ENCODE peak calls at places on chromosome 13, in ten cellular contexts. M is pancreas, J is fibroblast of lung, K is ascending aorta, C is H1, F is foreskin fibroblast, L is RWPE2, U is AG04450, Z is mammary epithelial cell, A is breast epithelium. Q is an unnamed sample.

GRCh38 chr13:40159736-40160135 is 504.3 kb downstream of the COG6 start:
- DNase-seq in M (no peak), J (no peak), K (no peak), C (no peak), F (no peak), L (no peak), U (no peak), Z (no peak), A (no peak), Q (no peak)

GRCh38 chr13:99265823-99266426 is 7.7 kb upstream of the GPR18 start:
- DNase-seq in M (no peak), J (peak; percentile 72), K (no peak), C (no peak), F (peak; percentile 73), L (no peak), U (no peak), Z (peak; percentile 26), A (no peak), Q (no peak)

GRCh38 chr13:28707629-28708427 is 10.9 kb downstream of the SLC46A3 start:
- DNase-seq in M (no peak), J (peak; percentile 88), K (no peak), C (no peak), F (peak; percentile 92), L (no peak), U (peak; percentile 65), Z (peak; percentile 44), A (no peak), Q (peak; percentile 84)

GRCh38 chr13:33017410-33017929 is 1.2 kb downstream of the KL start:
- DNase-seq in M (no peak), J (peak; percentile 16), K (no peak), C (no peak), F (no peak), L (no peak), U (no peak), Z (peak; percentile 31), A (no peak), Q (no peak)

GRCh38 chr13:45105895-45106294 is 14.4 kb upstream of the GTF2F2 start:
- DNase-seq in M (no peak), J (peak; percentile 71), K (no peak), C (no peak), F (peak; percentile 53), L (no peak), U (peak; percentile 77), Z (no peak), A (no peak), Q (no peak)

GRCh38 chr13:94967183-94968039 is 255.1 kb upstream of the SOX21 start:
- DNase-seq in M (peak; percentile 11), J (peak; percentile 17), K (no peak), C (no peak), F (peak; percentile 47), L (no peak), U (no peak), Z (no peak), A (no peak), Q (no peak)

GRCh38 chr13:61084983-61085382 is 330.7 kb downstream of the PCDH20 start:
- DNase-seq in M (no peak), J (peak; percentile 26), K (no peak), C (no peak), F (no peak), L (no peak), U (no peak), Z (no peak), A (no peak), Q (no peak)

GRCh38 chr13:109744512-109745051 is 41.8 kb downstream of the IRS2 start:
- DNase-seq in M (no peak), J (peak; percentile 97), K (no peak), C (no peak), F (peak; percentile 95), L (no peak), U (peak; percentile 81), Z (no peak), A (no peak), Q (no peak)

DNA sequence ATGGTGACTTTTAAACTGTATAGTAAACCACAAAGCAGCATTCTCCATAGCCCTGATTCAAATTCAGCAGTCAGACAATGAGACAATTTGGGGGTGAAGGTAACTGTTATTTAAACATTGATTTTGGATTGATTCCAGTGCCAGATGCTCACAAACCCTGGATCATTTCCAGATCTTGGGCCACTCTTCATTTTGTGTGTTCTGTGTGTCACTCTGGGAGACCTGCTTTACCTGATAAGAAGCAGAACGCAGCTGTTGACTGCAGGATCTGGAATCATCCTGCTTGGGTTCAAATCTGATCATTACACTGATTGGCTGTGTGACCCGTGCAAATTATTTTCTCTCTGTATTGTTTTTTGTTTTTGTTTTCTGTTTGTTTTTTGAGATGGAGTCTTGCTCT is 4.0 kb upstream of the PCDH8 start:
- DNase-seq in M (no peak), J (no peak), K (no peak), C (no peak), F (no peak), L (no peak), U (no peak), Z (no peak), A (no peak), Q (no peak)
- H3K4me3 ChIP-seq in M (no peak overlapping the region), J (no peak overlapping the region), K (no peak overlapping the region), C (no peak overlapping the region), F (no peak overlapping the region), L (no peak overlapping the region), U (no peak overlapping the region), Z (no peak overlapping the region), A (no peak overlapping the region), Q (no peak overlapping the region)

GRCh38 chr13:41178040-41178439 is 16.3 kb downstream of the KBTBD7 start:
- DNase-seq in M (no peak), J (peak; percentile 60), K (no peak), C (no peak), F (no peak), L (no peak), U (no peak), Z (peak; percentile 20), A (no peak), Q (no peak)

GRCh38 chr13:41182231-41182630 is 12.1 kb downstream of the KBTBD7 start:
- DNase-seq in M (no peak), J (no peak), K (no peak), C (no peak), F (no peak), L (no peak), U (no peak), Z (peak; percentile 63), A (no peak), Q (no peak)

GRCh38 chr13:41179593-41180250 is 14.6 kb downstream of the KBTBD7 start:
- DNase-seq in M (no peak), J (peak; percentile 37), K (no peak), C (no peak), F (peak; percentile 84), L (no peak), U (no peak), Z (peak; percentile 68), A (no peak), Q (peak; percentile 24)

GRCh38 chr13:41177616-41178015 is 16.8 kb downstream of the KBTBD7 start:
- DNase-seq in M (no peak), J (no peak), K (no peak), C (no peak), F (no peak), L (no peak), U (no peak), Z (no peak), A (no peak), Q (no peak)
- TF ChIP-seq CTCF in M (no peak), J (no peak), K (no peak), C (no peak), F (no peak), L (no peak), U (no peak), Z (no peak), A (no peak), Q (no peak)

GRCh38 chr13:24128962-24129361 is 31.6 kb upstream of the SPATA13 start:
- DNase-seq in M (no peak), J (no peak), K (no peak), C (no peak), F (no peak), L (no peak), U (no peak), Z (no peak), A (no peak), Q (no peak)

GRCh38 chr13:24130134-24130792 is 30.3 kb upstream of the SPATA13 start:
- DNase-seq in M (no peak), J (no peak), K (no peak), C (no peak), F (no peak), L (no peak), U (no peak), Z (no peak), A (no peak), Q (no peak)

GRCh38 chr13:24124789-24125476 is 35.6 kb upstream of the SPATA13 start:
- DNase-seq in M (no peak), J (no peak), K (no peak), C (no peak), F (no peak), L (no peak), U (no peak), Z (no peak), A (no peak), Q (no peak)

GRCh38 chr13:24128112-24128511 is 32.4 kb upstream of the SPATA13 start:
- DNase-seq in M (no peak), J (no peak), K (no peak), C (no peak), F (no peak), L (no peak), U (no peak), Z (no peak), A (peak; percentile 59), Q (no peak)

DNA sequence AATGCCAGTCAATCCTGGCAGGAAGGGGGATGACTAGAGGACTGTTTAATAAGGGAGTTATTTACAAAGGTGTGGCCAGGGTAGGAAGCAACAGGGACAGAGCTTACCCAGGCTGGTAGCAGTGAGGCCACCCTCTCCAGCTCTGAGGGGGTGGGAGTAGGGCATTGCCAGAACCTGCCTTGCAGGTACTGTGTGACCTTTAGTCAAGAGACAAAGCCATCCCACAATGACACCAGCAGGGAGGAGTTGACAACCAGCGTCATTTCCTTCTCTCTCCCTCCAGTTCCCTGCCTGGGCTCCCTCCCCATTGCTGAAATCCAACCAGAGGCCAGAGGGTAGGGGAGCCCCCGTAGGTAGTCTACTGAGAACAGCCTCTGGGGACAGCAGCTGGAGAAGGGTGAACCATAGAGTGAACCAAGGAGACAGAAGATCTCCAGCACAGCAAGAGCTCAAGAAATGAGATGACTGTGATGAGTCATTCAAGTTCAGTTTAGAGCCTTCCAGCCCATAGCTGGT is 33.3 kb upstream of the SPATA13 start:
- DNase-seq in M (no peak), J (no peak), K (no peak), C (no peak), F (no peak), L (no peak), U (no peak), Z (no peak), A (no peak), Q (no peak)
- H3K4me3 ChIP-seq in M (no peak overlapping the region), J (no peak overlapping the region), K (no peak overlapping the region), C (no peak overlapping the region), F (no peak overlapping the region), L (no peak overlapping the region), U (no peak overlapping the region), Z (no peak overlapping the region), A (no peak overlapping the region), Q (no peak overlapping the region)

GRCh38 chr13:26624572-26624971 is 67.1 kb downstream of the WASF3 start:
- DNase-seq in M (no peak), J (no peak), K (no peak), C (no peak), F (no peak), L (no peak), U (no peak), Z (no peak), A (no peak), Q (no peak)

GRCh38 chr13:26628706-26629105 is 71.2 kb downstream of the WASF3 start:
- DNase-seq in M (no peak), J (peak; percentile 42), K (no peak), C (no peak), F (peak; percentile 41), L (no peak), U (no peak), Z (peak; percentile 27), A (no peak), Q (no peak)

DNA sequence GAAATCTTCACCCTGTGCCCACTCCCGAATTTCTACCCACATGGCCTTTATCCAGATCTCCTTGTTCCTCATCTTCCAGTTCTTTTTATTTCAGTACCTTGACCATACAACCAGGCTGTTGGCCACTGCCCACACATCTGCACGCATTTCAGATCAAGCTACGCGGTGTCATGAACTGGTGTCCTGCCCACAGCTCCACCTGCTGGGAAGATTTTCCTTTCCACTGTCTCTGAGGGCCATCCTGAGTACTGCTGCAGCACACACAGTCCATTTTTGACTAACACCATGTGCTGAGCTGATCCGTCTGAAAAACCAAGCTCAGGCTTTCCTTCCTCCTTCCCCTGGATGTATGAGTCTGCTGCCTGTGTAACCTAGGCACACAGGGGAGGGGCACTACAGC is 71.8 kb downstream of the WASF3 start:
- DNase-seq in M (no peak), J (no peak), K (no peak), C (no peak), F (no peak), L (no peak), U (no peak), Z (no peak), A (no peak), Q (no peak)
- TF ChIP-seq CTCF in M (no peak), J (peak; percentile 6), K (no peak), C (no peak), F (no peak), L (no peak), U (peak; percentile 6), Z (peak; percentile 37), A (no peak), Q (peak; percentile 5)